ENCODE peak calls at places on chromosomes 1 and 21, in five cellular contexts. U, G, Y, O and I are unnamed samples.

GRCh38 chr1:197144570-197145325 is 1.7 kb downstream of the ASPM start:
- DNase-seq in Y (no peak), U (no peak), G (no peak), O (peak), I (no peak)

GRCh38 chr1:108646661-108647269 is 14.1 kb downstream of the HENMT1 start:
- DNase-seq in O (peak), G (peak), U (no peak), Y (peak), I (no peak)

GRCh38 chr1:181149326-181150000 is 61.0 kb downstream of the IER5 start:
- DNase-seq in U (no peak), Y (no peak), O (no peak), G (peak), I (no peak)

GRCh38 chr1:113266788-113267187 is 123.5 kb upstream of the MAGI3 start:
- DNase-seq in O (no peak), G (no peak), Y (no peak), U (no peak), I (no peak)

GRCh38 chr1:205969229-205969628 is 26.0 kb upstream of the SLC26A9 start:
- DNase-seq in Y (no peak), O (no peak), U (no peak), G (no peak), I (no peak)

GRCh38 chr1:185646202-185646683 is 87.9 kb upstream of the HMCN1 start:
- DNase-seq in U (no peak), G (no peak), O (peak), Y (peak), I (no peak)

GRCh38 chr1:99264201-99265021 is at the start of gene PLPPR4:
- DNase-seq in O (peak), G (no peak), Y (peak), U (peak), I (no peak)

GRCh38 chr1:107668762-107669161 is 296.2 kb downstream of the VAV3 start:
- DNase-seq in U (no peak), O (no peak), Y (no peak), G (no peak), I (no peak)

GRCh38 chr21:43936186-43936967 is 71.4 kb downstream of the AGPAT3 start:
- DNase-seq in G (no peak), O (no peak), U (no peak), Y (no peak), I (no peak)

GRCh38 chr1:45403298-45404079 is 63.2 kb upstream of the MUTYH start:
- DNase-seq in G (no peak), U (no peak), O (peak), Y (no peak), I (no peak)

GRCh38 chr1:86965827-86966182 is 51.4 kb downstream of the HS2ST1 start:
- DNase-seq in Y (no peak), U (no peak), G (no peak), O (no peak), I (no peak)

GRCh38 chr1:178004926-178005391 is 35.1 kb upstream of the SEC16B start:
- DNase-seq in U (no peak), O (peak), G (no peak), Y (no peak), I (no peak)

GRCh38 chr1:65444128-65444527 is 23.7 kb downstream of the LEPR start:
- DNase-seq in Y (no peak), G (no peak), O (no peak), U (no peak), I (no peak)

GRCh38 chr1:118826669-118827068 is 161.5 kb downstream of the TBX15 start:
- DNase-seq in Y (no peak), U (no peak), G (no peak), O (peak), I (no peak)

GRCh38 chr1:154483941-154484803 is 17.8 kb upstream of the TDRD10 start:
- DNase-seq in O (peak), G (no peak), Y (no peak), U (no peak), I (no peak)

GRCh38 chr21:43206231-43207042 is 37.6 kb downstream of the CRYAA start:
- DNase-seq in G (no peak), Y (no peak), U (no peak), O (no peak), I (no peak)

GRCh38 chr1:159188375-159188788 is 16.3 kb upstream of the ACKR1 start:
- DNase-seq in Y (no peak), O (no peak), U (no peak), G (no peak), I (no peak)

GRCh38 chr1:165857046-165857801 is 29.8 kb downstream of the UCK2 start:
- DNase-seq in Y (no peak), U (no peak), O (peak), G (no peak), I (peak)

GRCh38 chr21:35275776-35276175 is 226.7 kb upstream of the RUNX1 start:
- DNase-seq in O (peak), G (no peak), Y (no peak), U (no peak), I (no peak)

GRCh38 chr1:52904590-52905375 is 16.8 kb downstream of the ECHDC2 start:
- DNase-seq in Y (no peak), O (no peak), U (no peak), G (peak), I (peak)

GRCh38 chr1:242739246-242739645 is 214.7 kb upstream of the PLD5 start:
- DNase-seq in G (no peak), U (no peak), O (no peak), Y (no peak), I (no peak)

GRCh38 chr1:202244841-202245261 is 51.3 kb downstream of the LGR6 start:
- DNase-seq in O (no peak), G (no peak), U (no peak), Y (no peak), I (no peak)

GRCh38 chr1:239212841-239213240 is 173.5 kb upstream of the CHRM3 start:
- DNase-seq in Y (no peak), U (no peak), O (no peak), G (no peak), I (no peak)

GRCh38 chr1:1098656-1099425 is 17.0 kb downstream of the C1orf159 start:
- DNase-seq in G (no peak), O (no peak), U (no peak), Y (no peak), I (no peak)

GRCh38 chr1:244325056-244325764 is 126.5 kb downstream of the ADSS2 start:
- DNase-seq in O (no peak), Y (no peak), U (no peak), G (no peak), I (no peak)

GRCh38 chr1:9842073-9842711 is 18.4 kb upstream of the CLSTN1 start:
- DNase-seq in G (no peak), Y (no peak), O (no peak), U (no peak), I (no peak)

GRCh38 chr21:46634966-46635323 is 529 bp upstream of the PRMT2 start:
- DNase-seq in U (no peak), O (peak), G (no peak), Y (no peak), I (no peak)

GRCh38 chr1:64494659-64495058 is 24.7 kb downstream of the CACHD1 start:
- DNase-seq in G (no peak), O (no peak), U (no peak), Y (no peak), I (no peak)

GRCh38 chr1:96414598-96414997 is 307.0 kb upstream of the PTBP2 start:
- DNase-seq in G (no peak), O (no peak), U (no peak), Y (no peak), I (no peak)

GRCh38 chr1:102897537-102897936 is 210.8 kb downstream of the COL11A1 start:
- DNase-seq in O (peak), U (no peak), G (no peak), Y (no peak), I (no peak)

GRCh38 chr1:85188530-85188929 is 12.3 kb downstream of the SYDE2 start:
- DNase-seq in O (no peak), G (no peak), U (no peak), Y (no peak), I (no peak)